ENCODE peak calls at places on chromosomes 4 and X, in five cellular contexts. One of them, this sample, is unnamed.

GRCh38 chr4:135515295-135515694 is 1313.7 kb upstream of the PABPC4L start:
- DNase-seq in lung: no peak
- DNase-seq in mucosa of descending colon: no peak
- DNase-seq in endothelial cell: no peak
- DNase-seq in tibial artery: no peak
- DNase-seq in this sample: no peak

GRCh38 chr4:54525602-54526001 is 132.2 kb upstream of the KIT start:
- DNase-seq in lung: no peak
- DNase-seq in mucosa of descending colon: no peak
- DNase-seq in endothelial cell: no peak
- DNase-seq in tibial artery: no peak
- DNase-seq in this sample: no peak

GRCh38 chr4:185096032-185096653 is 46.9 kb upstream of the SLC25A4 start:
- DNase-seq in lung: no peak
- DNase-seq in mucosa of descending colon: peak
- DNase-seq in endothelial cell: peak
- DNase-seq in tibial artery: no peak
- DNase-seq in this sample: no peak

GRCh38 chrX:102744307-102744706 is 23.8 kb downstream of the GPRASP3 start:
- DNase-seq in lung: no peak
- DNase-seq in mucosa of descending colon: no peak
- DNase-seq in endothelial cell: no peak
- DNase-seq in tibial artery: no peak
- DNase-seq in this sample: no peak

GRCh38 chrX:39750798-39751197 is 347.0 kb downstream of the BCOR start:
- DNase-seq in lung: no peak
- DNase-seq in mucosa of descending colon: no peak
- DNase-seq in endothelial cell: no peak
- DNase-seq in tibial artery: no peak
- DNase-seq in this sample: no peak

GRCh38 chr4:34362654-34363053 is 1881.7 kb downstream of the ARAP2 start:
- DNase-seq in lung: no peak
- DNase-seq in mucosa of descending colon: no peak
- DNase-seq in endothelial cell: no peak
- DNase-seq in tibial artery: no peak
- DNase-seq in this sample: no peak

GRCh38 chr4:22463179-22463578 is 52.7 kb downstream of the ADGRA3 start:
- DNase-seq in lung: no peak
- DNase-seq in mucosa of descending colon: no peak
- DNase-seq in endothelial cell: no peak
- DNase-seq in tibial artery: no peak
- DNase-seq in this sample: no peak

GRCh38 chr4:179843370-179843769 is 2399.8 kb upstream of the TENM3 start:
- DNase-seq in lung: no peak
- DNase-seq in mucosa of descending colon: no peak
- DNase-seq in endothelial cell: no peak
- DNase-seq in tibial artery: no peak
- DNase-seq in this sample: no peak

GRCh38 chr4:95545526-95545925 is 3.2 kb downstream of the UNC5C start:
- DNase-seq in lung: no peak
- DNase-seq in mucosa of descending colon: no peak
- DNase-seq in endothelial cell: no peak
- DNase-seq in tibial artery: no peak
- DNase-seq in this sample: no peak

GRCh38 chrX:120604359-120604782 is 470 bp downstream of the MCTS1 start:
- DNase-seq in lung: no peak
- DNase-seq in mucosa of descending colon: peak
- DNase-seq in endothelial cell: no peak
- DNase-seq in tibial artery: no peak
- DNase-seq in this sample: peak

GRCh38 chrX:139890991-139891700 is 41.7 kb downstream of the ATP11C start:
- DNase-seq in lung: no peak
- DNase-seq in mucosa of descending colon: no peak
- DNase-seq in endothelial cell: no peak
- DNase-seq in tibial artery: no peak
- DNase-seq in this sample: no peak

DNA sequence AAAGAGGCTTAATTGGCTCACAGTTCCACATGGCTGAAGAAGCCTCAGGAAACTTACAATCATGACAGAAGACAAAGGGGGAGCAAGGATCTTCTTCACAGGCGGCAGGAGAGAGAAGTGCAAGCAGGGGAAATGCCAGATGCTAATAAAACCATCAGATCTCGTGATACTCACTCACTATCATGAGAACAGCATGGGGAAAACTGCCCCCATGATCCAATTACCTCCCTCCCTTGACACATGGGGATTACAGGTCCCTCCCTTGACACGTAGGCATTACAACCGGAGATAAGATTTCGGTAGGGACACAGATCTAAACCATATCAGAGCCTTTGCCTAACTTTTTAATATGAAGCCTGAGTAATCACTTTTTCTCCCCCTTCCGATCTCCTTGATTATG is 43.7 kb upstream of the MAPK10 start:
- DNase-seq in lung: no peak
- DNase-seq in mucosa of descending colon: no peak
- DNase-seq in endothelial cell: no peak
- DNase-seq in tibial artery: no peak
- DNase-seq in this sample: no peak
- TF ChIP-seq CTCF in lung: no peak
- TF ChIP-seq CTCF in mucosa of descending colon: no peak
- TF ChIP-seq CTCF in endothelial cell: no peak
- TF ChIP-seq CTCF in tibial artery: no peak
- TF ChIP-seq CTCF in this sample: no peak

GRCh38 chrX:68090266-68090665 is 343.0 kb downstream of the OPHN1 start:
- DNase-seq in lung: no peak
- DNase-seq in mucosa of descending colon: no peak
- DNase-seq in endothelial cell: no peak
- DNase-seq in tibial artery: no peak
- DNase-seq in this sample: no peak
- TF ChIP-seq CTCF in lung: no peak
- TF ChIP-seq CTCF in mucosa of descending colon: no peak
- TF ChIP-seq CTCF in endothelial cell: no peak
- TF ChIP-seq CTCF in tibial artery: no peak
- TF ChIP-seq CTCF in this sample: no peak

GRCh38 chr4:73257995-73258667 is 467 bp downstream of the ANKRD17 start:
- DNase-seq in lung: peak
- DNase-seq in mucosa of descending colon: peak
- DNase-seq in endothelial cell: no peak
- DNase-seq in tibial artery: peak
- DNase-seq in this sample: no peak
- TF ChIP-seq CTCF in lung: no peak
- TF ChIP-seq CTCF in mucosa of descending colon: no peak
- TF ChIP-seq CTCF in endothelial cell: no peak
- TF ChIP-seq CTCF in tibial artery: no peak
- TF ChIP-seq CTCF in this sample: no peak

GRCh38 chrX:134026732-134027311 is 41.4 kb upstream of the GPC3 start:
- DNase-seq in lung: peak
- DNase-seq in mucosa of descending colon: peak
- DNase-seq in endothelial cell: peak
- DNase-seq in tibial artery: peak
- DNase-seq in this sample: no peak
- TF ChIP-seq CTCF in lung: no peak
- TF ChIP-seq CTCF in mucosa of descending colon: no peak
- TF ChIP-seq CTCF in endothelial cell: peak
- TF ChIP-seq CTCF in tibial artery: peak
- TF ChIP-seq CTCF in this sample: peak

DNA sequence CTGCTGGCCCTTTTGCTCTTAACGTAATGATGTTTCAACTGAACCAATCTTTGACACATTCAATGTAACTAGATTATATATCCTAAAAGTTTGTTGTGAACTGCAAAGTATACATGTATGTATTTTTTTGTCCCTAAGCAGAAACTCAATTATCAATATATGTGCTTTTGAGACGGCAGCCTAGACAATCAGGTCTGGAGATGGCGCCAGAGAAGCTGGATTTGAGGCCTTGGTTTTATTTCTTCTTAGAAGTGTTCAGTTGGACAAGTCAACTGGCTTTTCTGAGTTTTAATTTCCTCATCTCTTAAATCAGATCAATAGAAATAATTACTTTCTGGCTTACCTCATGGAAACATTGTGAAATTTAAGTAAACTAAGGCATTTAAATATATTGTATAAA is 62.5 kb downstream of the DCAF8L1 start:
- DNase-seq in lung: no peak
- DNase-seq in mucosa of descending colon: peak
- DNase-seq in endothelial cell: no peak
- DNase-seq in tibial artery: no peak
- DNase-seq in this sample: no peak
- TF ChIP-seq CTCF in lung: no peak
- TF ChIP-seq CTCF in mucosa of descending colon: peak
- TF ChIP-seq CTCF in endothelial cell: no peak
- TF ChIP-seq CTCF in tibial artery: no peak
- TF ChIP-seq CTCF in this sample: no peak

GRCh38 chrX:153622661-153623309 is 23.8 kb upstream of the CCNQ start:
- DNase-seq in lung: no peak
- DNase-seq in mucosa of descending colon: no peak
- DNase-seq in endothelial cell: no peak
- DNase-seq in tibial artery: no peak
- DNase-seq in this sample: no peak

GRCh38 chrX:153621949-153622598 is 23.1 kb upstream of the CCNQ start:
- DNase-seq in lung: no peak
- DNase-seq in mucosa of descending colon: no peak
- DNase-seq in endothelial cell: no peak
- DNase-seq in tibial artery: no peak
- DNase-seq in this sample: no peak

GRCh38 chrX:153624196-153625091 is 22.6 kb upstream of the DUSP9 start:
- DNase-seq in lung: no peak
- DNase-seq in mucosa of descending colon: no peak
- DNase-seq in endothelial cell: no peak
- DNase-seq in tibial artery: no peak
- DNase-seq in this sample: no peak

GRCh38 chrX:153623310-153624029 is 23.5 kb upstream of the DUSP9 start:
- DNase-seq in lung: no peak
- DNase-seq in mucosa of descending colon: no peak
- DNase-seq in endothelial cell: no peak
- DNase-seq in tibial artery: no peak
- DNase-seq in this sample: no peak

GRCh38 chrX:153620576-153620975 is 21.6 kb upstream of the CCNQ start:
- DNase-seq in lung: no peak
- DNase-seq in mucosa of descending colon: no peak
- DNase-seq in endothelial cell: no peak
- DNase-seq in tibial artery: no peak
- DNase-seq in this sample: no peak
- TF ChIP-seq CTCF in lung: no peak
- TF ChIP-seq CTCF in mucosa of descending colon: no peak
- TF ChIP-seq CTCF in endothelial cell: no peak
- TF ChIP-seq CTCF in tibial artery: no peak
- TF ChIP-seq CTCF in this sample: no peak

DNA sequence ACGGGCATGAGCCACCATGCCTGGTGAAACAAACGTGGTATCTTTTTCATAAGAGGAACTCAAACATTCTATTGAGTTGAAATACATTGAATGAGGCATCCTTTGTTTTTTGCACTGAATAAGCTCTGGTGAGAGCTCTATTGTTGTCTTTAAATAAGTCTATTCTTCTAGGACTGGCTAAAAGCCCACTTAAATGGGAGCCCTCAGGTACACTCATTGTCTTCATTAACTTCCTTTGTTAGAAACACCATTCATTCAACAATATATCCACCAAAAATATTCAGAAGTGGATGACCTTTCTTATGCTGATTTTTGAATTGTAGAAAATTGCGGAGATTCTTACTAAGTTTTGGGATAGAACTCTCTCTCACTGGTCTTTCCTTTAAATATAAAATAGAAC is 568.0 kb downstream of the IL1RAPL1 start:
- DNase-seq in lung: no peak
- DNase-seq in mucosa of descending colon: no peak
- DNase-seq in endothelial cell: no peak
- DNase-seq in tibial artery: no peak
- DNase-seq in this sample: no peak
- TF ChIP-seq CTCF in lung: no peak
- TF ChIP-seq CTCF in mucosa of descending colon: no peak
- TF ChIP-seq CTCF in endothelial cell: no peak
- TF ChIP-seq CTCF in tibial artery: no peak
- TF ChIP-seq CTCF in this sample: no peak

DNA sequence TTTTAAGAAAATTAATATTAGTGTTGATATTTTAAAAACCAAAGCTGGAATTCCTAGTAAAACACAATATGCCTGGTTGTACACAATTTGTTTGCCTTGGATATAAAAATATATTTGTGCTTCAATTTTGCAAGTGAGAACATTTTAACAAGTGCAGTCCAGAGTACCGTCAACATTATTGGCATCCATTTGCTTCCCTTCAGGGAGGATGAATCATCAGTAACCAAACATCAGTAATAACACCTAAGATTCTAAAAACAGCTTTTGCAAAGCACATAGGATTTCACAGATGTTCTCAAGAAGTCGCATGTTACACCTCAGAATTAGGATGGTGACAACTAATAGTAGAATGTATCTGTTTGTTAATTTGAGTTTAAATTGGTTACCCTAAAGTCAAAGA is 262.6 kb upstream of the BMP3 start:
- DNase-seq in lung: no peak
- DNase-seq in mucosa of descending colon: no peak
- DNase-seq in endothelial cell: no peak
- DNase-seq in tibial artery: no peak
- DNase-seq in this sample: no peak
- TF ChIP-seq CTCF in lung: no peak
- TF ChIP-seq CTCF in mucosa of descending colon: no peak
- TF ChIP-seq CTCF in endothelial cell: no peak
- TF ChIP-seq CTCF in tibial artery: no peak
- TF ChIP-seq CTCF in this sample: no peak

GRCh38 chr4:128782076-128782715 is 27.3 kb upstream of the JADE1 start:
- DNase-seq in lung: no peak
- DNase-seq in mucosa of descending colon: peak
- DNase-seq in endothelial cell: no peak
- DNase-seq in tibial artery: peak
- DNase-seq in this sample: no peak
- TF ChIP-seq CTCF in lung: peak
- TF ChIP-seq CTCF in mucosa of descending colon: no peak
- TF ChIP-seq CTCF in endothelial cell: no peak
- TF ChIP-seq CTCF in tibial artery: peak
- TF ChIP-seq CTCF in this sample: peak